ENCODE peak calls at places on chromosomes 5 and 9, in four cellular contexts. J is naive thymus-derived CD8-positive, alpha-beta T cell; E is natural killer cell; A is GM10248. U is an unnamed sample.

GRCh38 chr9:95507456-95508241 is 9.1 kb downstream of the PTCH1 start:
- DNase-seq in J (peak), A (peak), E (peak), U (no peak)

GRCh38 chr5:73865315-73865714 is 239.3 kb downstream of the ARHGEF28 start:
- DNase-seq in J (no peak), E (no peak), A (no peak), U (no peak)

GRCh38 chr5:1054799-1055775 is 46.5 kb downstream of the NKD2 start:
- DNase-seq in J (no peak), E (no peak), A (no peak), U (no peak)

GRCh38 chr9:113682297-113682771 is 193.8 kb upstream of the ZNF618 start:
- DNase-seq in J (peak), A (peak), E (peak), U (no peak)

GRCh38 chr5:17401509-17402290 is 96.3 kb upstream of the TAF11L2 start:
- DNase-seq in J (no peak), E (no peak), A (no peak), U (no peak)

GRCh38 chr5:143446535-143447226 is 43.2 kb upstream of the NR3C1 start:
- DNase-seq in A (no peak), E (no peak), J (no peak), U (no peak)

GRCh38 chr5:164296603-164297080 is 791.2 kb downstream of the MAT2B start:
- DNase-seq in A (no peak), E (no peak), J (no peak), U (no peak)

GRCh38 chr5:136174021-136174659 is 18.8 kb downstream of the SMIM32 start:
- DNase-seq in E (no peak), A (peak), J (no peak), U (no peak)

GRCh38 chr9:135978650-135979461 is 17.7 kb upstream of the UBAC1 start:
- DNase-seq in E (no peak), A (no peak), J (peak), U (no peak)